ENCODE peak calls at places on chromosomes 6 and 20, in seven cellular contexts. L, J, Y, Z, D, M and T are unnamed samples.

GRCh38 chr6:116557863-116558262 is 4.3 kb downstream of the CALHM4 start:
- DNase-seq in L (no peak), J (no peak), Y (no peak), Z (peak; percentile 92), D (no peak), M (peak; percentile 16), T (peak; percentile 92)

GRCh38 chr6:20236899-20237600 is 24.8 kb upstream of the MBOAT1 start:
- DNase-seq in L (no peak), J (no peak), Y (no peak), Z (no peak), D (no peak), M (no peak), T (no peak)

GRCh38 chr6:1400126-1400850 is 10.9 kb downstream of the FOXF2 start:
- DNase-seq in L (peak; percentile 10), J (no peak), Y (no peak), Z (no peak), D (no peak), M (no peak), T (no peak)

GRCh38 chr6:46274502-46274901 is 103.7 kb upstream of the ENPP5 start:
- DNase-seq in L (no peak), J (no peak), Y (no peak), Z (no peak), D (no peak), M (no peak), T (no peak)

GRCh38 chr20:50392138-50392866 is 117.9 kb upstream of the PTPN1 start:
- DNase-seq in L (no peak), J (no peak), Y (no peak), Z (no peak), D (no peak), M (no peak), T (no peak)

GRCh38 chr6:151139524-151139923 is 100.2 kb upstream of the AKAP12 start:
- DNase-seq in L (no peak), J (no peak), Y (no peak), Z (no peak), D (no peak), M (no peak), T (no peak)

GRCh38 chr20:46330072-46330763 is 21.9 kb upstream of the CDH22 start:
- DNase-seq in L (no peak), J (no peak), Y (no peak), Z (no peak), D (no peak), M (no peak), T (no peak)

GRCh38 chr6:100865525-100865924 is 15.6 kb downstream of the ASCC3 start:
- DNase-seq in L (no peak), J (no peak), Y (no peak), Z (no peak), D (no peak), M (no peak), T (no peak)

GRCh38 chr6:139748353-139749146 is 374.1 kb upstream of the CITED2 start:
- DNase-seq in L (no peak), J (no peak), Y (no peak), Z (no peak), D (no peak), M (no peak), T (no peak)

GRCh38 chr6:149565539-149566371 is 420 bp upstream of the GINM1 start:
- DNase-seq in L (peak; percentile 95), J (peak; percentile 98), Y (peak; percentile 96), Z (peak; percentile 91), D (peak; percentile 89), M (peak; percentile 75), T (peak; percentile 59)

GRCh38 chr6:89359561-89359960 is 7.0 kb upstream of the UBE2J1 start:
- DNase-seq in L (no peak), J (no peak), Y (no peak), Z (no peak), D (no peak), M (no peak), T (no peak)

GRCh38 chr6:96016781-96017180 is 1.0 kb downstream of the FUT9 start:
- DNase-seq in L (no peak), J (no peak), Y (no peak), Z (no peak), D (no peak), M (no peak), T (no peak)

GRCh38 chr6:140082867-140083297 is 708.4 kb upstream of the CITED2 start:
- DNase-seq in L (no peak), J (no peak), Y (no peak), Z (peak; percentile 18), D (no peak), M (no peak), T (no peak)

GRCh38 chr6:108904731-108905130 is 56.5 kb downstream of the ARMC2 start:
- DNase-seq in L (no peak), J (no peak), Y (no peak), Z (no peak), D (no peak), M (no peak), T (no peak)

GRCh38 chr6:170087946-170088348 is 202.9 kb downstream of the DLL1 start:
- DNase-seq in L (peak; percentile 63), J (peak; percentile 68), Y (peak; percentile 63), Z (peak; percentile 19), D (peak; percentile 42), M (no peak), T (no peak)

GRCh38 chr20:25532015-25532751 is 53.1 kb downstream of the NINL start:
- DNase-seq in L (no peak), J (no peak), Y (no peak), Z (no peak), D (no peak), M (no peak), T (no peak)

GRCh38 chr20:36065427-36065998 is 89.0 kb upstream of the EPB41L1 start:
- DNase-seq in L (no peak), J (no peak), Y (no peak), Z (no peak), D (no peak), M (no peak), T (no peak)

GRCh38 chr6:51487937-51488336 is 599.5 kb downstream of the PKHD1 start:
- DNase-seq in L (no peak), J (no peak), Y (no peak), Z (no peak), D (no peak), M (no peak), T (no peak)

GRCh38 chr20:51449498-51450220 is 92.9 kb downstream of the NFATC2 start:
- DNase-seq in L (no peak), J (no peak), Y (no peak), Z (no peak), D (no peak), M (no peak), T (no peak)

GRCh38 chr6:39449022-39449421 is 126.5 kb upstream of the KCNK16 start:
- DNase-seq in L (no peak), J (no peak), Y (no peak), Z (no peak), D (no peak), M (no peak), T (no peak)

GRCh38 chr6:76275746-76276145 is 203.3 kb upstream of the IMPG1 start:
- DNase-seq in L (no peak), J (no peak), Y (no peak), Z (no peak), D (no peak), M (no peak), T (no peak)

GRCh38 chr6:166627875-166628849 is 1.1 kb upstream of the RPS6KA2 start:
- DNase-seq in L (peak; percentile 83), J (peak; percentile 56), Y (peak; percentile 59), Z (peak; percentile 47), D (peak; percentile 41), M (peak; percentile 41), T (no peak)

GRCh38 chr6:162238675-162239074 is 488.9 kb downstream of the PRKN start:
- DNase-seq in L (no peak), J (no peak), Y (no peak), Z (no peak), D (no peak), M (no peak), T (no peak)

GRCh38 chr6:101935732-101936131 is 542.2 kb downstream of the GRIK2 start:
- DNase-seq in L (no peak), J (no peak), Y (no peak), Z (no peak), D (no peak), M (no peak), T (no peak)

GRCh38 chr20:3900187-3900604 is 11.0 kb downstream of the PANK2 start:
- DNase-seq in L (no peak), J (no peak), Y (no peak), Z (no peak), D (no peak), M (no peak), T (no peak)